ENCODE peak calls at places on chromosomes 11 and 22, in five cellular contexts. E, Q, S, F and G are unnamed samples.

GRCh38 chr11:2164861-2165555 is 4.0 kb upstream of the INS start:
- DNase-seq in E (no peak), Q (no peak), S (no peak), F (no peak), G (no peak)

GRCh38 chr11:107017433-107018227 is 646 bp downstream of the GUCY1A2 start:
- DNase-seq in E (no peak), Q (no peak), S (no peak), F (peak), G (peak)

GRCh38 chr22:43114958-43115357 is 4.4 kb downstream of the BIK start:
- DNase-seq in E (no peak), Q (no peak), S (no peak), F (no peak), G (peak)

GRCh38 chr11:130216591-130217132 is 57.1 kb downstream of the ST14 start:
- DNase-seq in E (no peak), Q (no peak), S (no peak), F (no peak), G (no peak)

GRCh38 chr11:4891996-4892640 is 10.4 kb downstream of the OR51T1 start:
- DNase-seq in E (no peak), Q (no peak), S (peak), F (no peak), G (no peak)

GRCh38 chr11:23540101-23540561 is 679.9 kb upstream of the CCDC179 start:
- DNase-seq in E (no peak), Q (no peak), S (no peak), F (peak), G (peak)

GRCh38 chr22:31102441-31103081 is 4.8 kb downstream of the SELENOM start:
- DNase-seq in E (no peak), Q (no peak), S (peak), F (no peak), G (no peak)

GRCh38 chr11:131661137-131661536 is 290.7 kb downstream of the NTM start:
- DNase-seq in E (no peak), Q (no peak), S (no peak), F (no peak), G (no peak)

GRCh38 chr22:37340331-37341262 is 58.3 kb downstream of the CYTH4 start:
- DNase-seq in E (no peak), Q (no peak), S (no peak), F (no peak), G (peak)

GRCh38 chr11:67646535-67647336 is 3.8 kb downstream of the ACY3 start:
- DNase-seq in E (no peak), Q (no peak), S (no peak), F (no peak), G (no peak)

GRCh38 chr11:111307472-111308108 is 9.2 kb downstream of the POU2AF3 start:
- DNase-seq in E (no peak), Q (no peak), S (no peak), F (no peak), G (peak)

GRCh38 chr11:80958414-80958813 is 1517.6 kb upstream of the TENM4 start:
- DNase-seq in E (no peak), Q (no peak), S (no peak), F (no peak), G (no peak)

GRCh38 chr11:33734441-33735165 is 1.6 kb downstream of the CD59 start:
- DNase-seq in E (no peak), Q (no peak), S (no peak), F (no peak), G (no peak)

GRCh38 chr11:19547044-19547443 is 165.6 kb upstream of the NAV2 start:
- DNase-seq in E (no peak), Q (no peak), S (no peak), F (no peak), G (no peak)

GRCh38 chr11:99327527-99327926 is 306.8 kb downstream of the CNTN5 start:
- DNase-seq in E (no peak), Q (no peak), S (no peak), F (no peak), G (no peak)

GRCh38 chr11:64619811-64620285 is 28.8 kb downstream of the SLC22A12 start:
- DNase-seq in E (no peak), Q (no peak), S (peak), F (no peak), G (no peak)

GRCh38 chr22:37025500-37026070 is 6.0 kb downstream of the MPST start:
- DNase-seq in E (no peak), Q (no peak), S (no peak), F (no peak), G (no peak)

GRCh38 chr11:47056261-47056915 is 119.8 kb downstream of the CSTPP1 start:
- DNase-seq in E (no peak), Q (no peak), S (peak), F (no peak), G (no peak)

GRCh38 chr11:112612283-112612849 is 348.9 kb upstream of the NCAM1 start:
- DNase-seq in E (no peak), Q (no peak), S (no peak), F (no peak), G (no peak)

GRCh38 chr22:25930710-25931353 is 188.8 kb downstream of the MYO18B start:
- DNase-seq in E (no peak), Q (no peak), S (no peak), F (no peak), G (peak)

GRCh38 chr11:111736191-111736590 is 30.0 kb downstream of the PPP2R1B start:
- DNase-seq in E (no peak), Q (no peak), S (no peak), F (no peak), G (no peak)

GRCh38 chr11:66090288-66090687 is 20.2 kb downstream of the PACS1 start:
- DNase-seq in E (no peak), Q (no peak), S (no peak), F (no peak), G (no peak)

GRCh38 chr11:118497831-118498230 is 29.4 kb upstream of the TTC36 start:
- DNase-seq in E (no peak), Q (no peak), S (peak), F (no peak), G (no peak)

GRCh38 chr22:27804683-27805297 is 3.2 kb upstream of the MN1 start:
- DNase-seq in E (peak), Q (peak), S (no peak), F (peak), G (peak)

GRCh38 chr22:27089303-27089702 is 431.9 kb downstream of the MIAT start:
- DNase-seq in E (no peak), Q (no peak), S (no peak), F (no peak), G (no peak)

GRCh38 chr11:130162733-130163132 is 3.2 kb downstream of the ST14 start:
- DNase-seq in E (no peak), Q (no peak), S (no peak), F (no peak), G (no peak)

GRCh38 chr22:25350551-25350971 is 131.1 kb downstream of the CRYBB2 start:
- DNase-seq in E (no peak), Q (no peak), S (no peak), F (no peak), G (no peak)

GRCh38 chr11:34264266-34265110 is 93.3 kb downstream of the ABTB2 start:
- DNase-seq in E (no peak), Q (no peak), S (no peak), F (no peak), G (no peak)

GRCh38 chr11:44944181-44944852 is 6.4 kb downstream of the TP53I11 start:
- DNase-seq in E (no peak), Q (no peak), S (no peak), F (no peak), G (no peak)

GRCh38 chr11:117229931-117230285 is 2.0 kb downstream of the PCSK7 start:
- DNase-seq in E (no peak), Q (no peak), S (no peak), F (no peak), G (no peak)

GRCh38 chr11:133362156-133362555 is 170.1 kb downstream of the OPCML start:
- DNase-seq in E (no peak), Q (no peak), S (no peak), F (no peak), G (no peak)